ENCODE peak calls at places on chromosomes 13 and 19, in four cellular contexts. One of them, this sample, is unnamed.

GRCh38 chr19:45368737-45369340 is 1.5 kb downstream of the ERCC2 start:
- DNase-seq in esophagus muscularis mucosa: no peak
- DNase-seq in tibial nerve: no peak
- DNase-seq in fibroblast of pulmonary artery: no peak
- DNase-seq in this sample: no peak

GRCh38 chr13:51585696-51586095 is 1.4 kb downstream of the WDFY2 start:
- DNase-seq in esophagus muscularis mucosa: no peak
- DNase-seq in tibial nerve: no peak
- DNase-seq in fibroblast of pulmonary artery: peak; percentile 39
- DNase-seq in this sample: no peak

GRCh38 chr13:43664700-43665191 is 122.0 kb downstream of the ENOX1 start:
- DNase-seq in esophagus muscularis mucosa: no peak
- DNase-seq in tibial nerve: no peak
- DNase-seq in fibroblast of pulmonary artery: peak; percentile 70
- DNase-seq in this sample: no peak

GRCh38 chr19:35560677-35561076 is 2.8 kb downstream of the ATP4A start:
- DNase-seq in tibial nerve: no peak
- DNase-seq in esophagus muscularis mucosa: no peak
- DNase-seq in fibroblast of pulmonary artery: no peak
- DNase-seq in this sample: no peak

GRCh38 chr13:71218960-71219359 is 648.0 kb downstream of the DACH1 start:
- DNase-seq in tibial nerve: no peak
- DNase-seq in fibroblast of pulmonary artery: no peak
- DNase-seq in esophagus muscularis mucosa: no peak
- DNase-seq in this sample: no peak

GRCh38 chr19:55116232-55117062 is 990 bp downstream of the PPP1R12C start:
- DNase-seq in esophagus muscularis mucosa: peak; percentile 94
- DNase-seq in tibial nerve: peak; percentile 67
- DNase-seq in fibroblast of pulmonary artery: peak; percentile 71
- DNase-seq in this sample: no peak

GRCh38 chr19:58361900-58362271 is 665 bp downstream of the ZNF497 start:
- DNase-seq in fibroblast of pulmonary artery: peak; percentile 55
- DNase-seq in tibial nerve: no peak
- DNase-seq in esophagus muscularis mucosa: no peak
- DNase-seq in this sample: no peak

GRCh38 chr13:59424661-59425060 is 739.1 kb downstream of the DIAPH3 start:
- DNase-seq in fibroblast of pulmonary artery: peak; percentile 40
- DNase-seq in tibial nerve: no peak
- DNase-seq in esophagus muscularis mucosa: no peak
- DNase-seq in this sample: no peak

GRCh38 chr13:77034883-77035282 is 7.9 kb upstream of the FBXL3 start:
- DNase-seq in fibroblast of pulmonary artery: peak; percentile 29
- DNase-seq in tibial nerve: no peak
- DNase-seq in esophagus muscularis mucosa: no peak
- DNase-seq in this sample: no peak

GRCh38 chr13:39688699-39689405 is 33.4 kb downstream of the COG6 start:
- DNase-seq in esophagus muscularis mucosa: no peak
- DNase-seq in fibroblast of pulmonary artery: peak; percentile 13
- DNase-seq in tibial nerve: no peak
- DNase-seq in this sample: no peak

GRCh38 chr13:49499889-49500660 is 4.3 kb downstream of the PHF11 start:
- DNase-seq in tibial nerve: no peak
- DNase-seq in esophagus muscularis mucosa: no peak
- DNase-seq in fibroblast of pulmonary artery: peak; percentile 58
- DNase-seq in this sample: no peak

GRCh38 chr19:42206871-42207755 is 10.4 kb downstream of the DEDD2 start:
- DNase-seq in tibial nerve: no peak
- DNase-seq in fibroblast of pulmonary artery: no peak
- DNase-seq in esophagus muscularis mucosa: no peak
- DNase-seq in this sample: no peak

GRCh38 chr19:15265849-15266248 is 33.6 kb upstream of the EPHX3 start:
- DNase-seq in esophagus muscularis mucosa: peak; percentile 96
- DNase-seq in fibroblast of pulmonary artery: peak; percentile 98
- DNase-seq in tibial nerve: peak; percentile 82
- DNase-seq in this sample: no peak

GRCh38 chr13:23950736-23951510 is 53.6 kb upstream of the C1QTNF9B start:
- DNase-seq in esophagus muscularis mucosa: no peak
- DNase-seq in tibial nerve: no peak
- DNase-seq in fibroblast of pulmonary artery: no peak
- DNase-seq in this sample: no peak

GRCh38 chr19:40742477-40742876 is 7.8 kb downstream of the ACTMAP start:
- DNase-seq in fibroblast of pulmonary artery: no peak
- DNase-seq in tibial nerve: no peak
- DNase-seq in esophagus muscularis mucosa: no peak
- DNase-seq in this sample: no peak

GRCh38 chr19:13350761-13351160 is 155.5 kb downstream of the CACNA1A start:
- DNase-seq in tibial nerve: no peak
- DNase-seq in fibroblast of pulmonary artery: no peak
- DNase-seq in esophagus muscularis mucosa: no peak
- DNase-seq in this sample: no peak

GRCh38 chr13:41074523-41074922 is 13.2 kb downstream of the WBP4 start:
- DNase-seq in esophagus muscularis mucosa: no peak
- DNase-seq in tibial nerve: no peak
- DNase-seq in fibroblast of pulmonary artery: no peak
- DNase-seq in this sample: no peak

GRCh38 chr13:93729383-93729782 is 502.8 kb downstream of the GPC6 start:
- DNase-seq in tibial nerve: no peak
- DNase-seq in fibroblast of pulmonary artery: no peak
- DNase-seq in esophagus muscularis mucosa: no peak
- DNase-seq in this sample: no peak

GRCh38 chr13:66077286-66077685 is 1152.8 kb downstream of the PCDH9 start:
- DNase-seq in tibial nerve: no peak
- DNase-seq in esophagus muscularis mucosa: no peak
- DNase-seq in fibroblast of pulmonary artery: no peak
- DNase-seq in this sample: no peak

GRCh38 chr19:41327499-41328156 is 17.7 kb downstream of the CCDC97 start:
- DNase-seq in fibroblast of pulmonary artery: peak; percentile 39
- DNase-seq in tibial nerve: no peak
- DNase-seq in esophagus muscularis mucosa: no peak
- DNase-seq in this sample: no peak

GRCh38 chr13:73394066-73394465 is 335.3 kb downstream of the KLF5 start:
- DNase-seq in fibroblast of pulmonary artery: no peak
- DNase-seq in tibial nerve: no peak
- DNase-seq in esophagus muscularis mucosa: no peak
- DNase-seq in this sample: no peak

GRCh38 chr13:107835339-107836018 is 379.9 kb downstream of the LIG4 start:
- DNase-seq in esophagus muscularis mucosa: no peak
- DNase-seq in fibroblast of pulmonary artery: peak; percentile 52
- DNase-seq in tibial nerve: no peak
- DNase-seq in this sample: no peak

GRCh38 chr13:113777311-113778260 is 18.6 kb downstream of the TMEM255B start:
- DNase-seq in fibroblast of pulmonary artery: peak; percentile 49
- DNase-seq in tibial nerve: no peak
- DNase-seq in esophagus muscularis mucosa: no peak
- DNase-seq in this sample: peak; percentile 71

GRCh38 chr19:15250635-15250993 is 18.4 kb upstream of the EPHX3 start:
- DNase-seq in fibroblast of pulmonary artery: no peak
- DNase-seq in esophagus muscularis mucosa: no peak
- DNase-seq in tibial nerve: no peak
- DNase-seq in this sample: no peak

GRCh38 chr13:97834255-97834654 is 119.2 kb upstream of the IPO5 start:
- DNase-seq in fibroblast of pulmonary artery: no peak
- DNase-seq in esophagus muscularis mucosa: no peak
- DNase-seq in tibial nerve: no peak
- DNase-seq in this sample: no peak

GRCh38 chr19:17931532-17932191 is 1.2 kb upstream of the CCDC124 start:
- DNase-seq in fibroblast of pulmonary artery: peak; percentile 23
- DNase-seq in tibial nerve: no peak
- DNase-seq in esophagus muscularis mucosa: no peak
- DNase-seq in this sample: no peak

GRCh38 chr19:21396893-21397572 is at the start of gene ZNF493:
- DNase-seq in tibial nerve: peak; percentile 99
- DNase-seq in esophagus muscularis mucosa: peak; percentile 98
- DNase-seq in fibroblast of pulmonary artery: peak; percentile 96
- DNase-seq in this sample: peak; percentile 88

GRCh38 chr13:83449666-83450395 is 432.4 kb downstream of the SLITRK1 start:
- DNase-seq in tibial nerve: no peak
- DNase-seq in fibroblast of pulmonary artery: peak; percentile 50
- DNase-seq in esophagus muscularis mucosa: no peak
- DNase-seq in this sample: no peak

GRCh38 chr19:16605552-16605951 is 22.5 kb downstream of the MED26 start:
- DNase-seq in tibial nerve: no peak
- DNase-seq in esophagus muscularis mucosa: no peak
- DNase-seq in fibroblast of pulmonary artery: no peak
- DNase-seq in this sample: no peak

DNA sequence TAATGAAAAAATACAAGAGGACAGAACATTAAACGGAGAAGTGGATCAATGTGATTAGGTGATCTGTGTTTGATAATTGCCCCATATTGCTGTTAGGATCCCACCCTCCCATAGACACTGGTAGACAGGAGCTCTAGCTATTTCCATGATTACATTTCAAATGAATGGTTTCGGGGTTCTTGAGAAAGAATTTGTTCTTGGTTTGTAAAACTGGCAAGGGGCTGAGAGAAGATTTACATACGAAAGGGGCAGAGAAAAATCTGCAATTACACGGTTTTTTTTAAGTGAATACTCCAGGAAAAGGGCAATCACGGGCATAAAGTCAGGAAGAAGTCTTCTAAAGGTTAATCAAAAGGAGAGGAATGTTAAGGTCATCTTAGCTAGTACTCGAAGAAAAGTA is 2125.7 kb upstream of the PCDH20 start:
- DNase-seq in fibroblast of pulmonary artery: no peak
- DNase-seq in esophagus muscularis mucosa: no peak
- DNase-seq in tibial nerve: no peak
- DNase-seq in this sample: no peak
- TF ChIP-seq CTCF in fibroblast of pulmonary artery: no peak
- TF ChIP-seq CTCF in esophagus muscularis mucosa: no peak
- TF ChIP-seq CTCF in tibial nerve: no peak
- TF ChIP-seq CTCF in this sample: no peak

GRCh38 chr19:6551607-6552450 is 21.0 kb downstream of the TNFSF9 start:
- DNase-seq in fibroblast of pulmonary artery: no peak
- DNase-seq in tibial nerve: no peak
- DNase-seq in esophagus muscularis mucosa: no peak
- DNase-seq in this sample: no peak
- TF ChIP-seq CTCF in fibroblast of pulmonary artery: no peak
- TF ChIP-seq CTCF in tibial nerve: no peak
- TF ChIP-seq CTCF in esophagus muscularis mucosa: no peak
- TF ChIP-seq CTCF in this sample: no peak

GRCh38 chr19:46514589-46515289 is 19.1 kb upstream of the PNMA8B start:
- DNase-seq in fibroblast of pulmonary artery: no peak
- DNase-seq in tibial nerve: no peak
- DNase-seq in esophagus muscularis mucosa: no peak
- DNase-seq in this sample: no peak
- TF ChIP-seq CTCF in fibroblast of pulmonary artery: no peak
- TF ChIP-seq CTCF in tibial nerve: no peak
- TF ChIP-seq CTCF in esophagus muscularis mucosa: no peak
- TF ChIP-seq CTCF in this sample: no peak

DNA sequence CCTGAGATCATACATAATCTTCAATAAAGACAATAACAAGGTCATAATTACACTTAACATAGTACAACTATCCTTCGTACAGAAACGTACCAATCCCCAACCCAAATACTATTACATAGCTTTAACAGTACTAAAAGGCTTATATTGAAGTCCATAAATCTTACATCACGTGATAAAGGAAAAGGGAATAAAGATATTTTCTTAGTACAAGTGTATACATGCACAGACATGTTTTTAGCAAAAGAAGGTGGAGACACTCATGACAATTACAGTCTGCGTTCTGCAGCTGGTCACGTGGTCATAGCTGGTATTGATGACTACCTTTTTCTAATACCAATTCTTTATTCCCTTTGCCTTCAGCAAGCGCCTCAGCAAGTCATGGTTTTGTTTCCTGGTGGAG is 464.5 kb upstream of the SLITRK5 start:
- DNase-seq in fibroblast of pulmonary artery: no peak
- DNase-seq in esophagus muscularis mucosa: no peak
- DNase-seq in tibial nerve: no peak
- DNase-seq in this sample: no peak
- TF ChIP-seq CTCF in fibroblast of pulmonary artery: no peak
- TF ChIP-seq CTCF in esophagus muscularis mucosa: no peak
- TF ChIP-seq CTCF in tibial nerve: no peak
- TF ChIP-seq CTCF in this sample: no peak

GRCh38 chr19:8397746-8398721 is 7.9 kb downstream of the RAB11B start:
- DNase-seq in fibroblast of pulmonary artery: no peak
- DNase-seq in esophagus muscularis mucosa: no peak
- DNase-seq in tibial nerve: no peak
- DNase-seq in this sample: no peak

GRCh38 chr19:8396185-8396562 is 6.0 kb downstream of the RAB11B start:
- DNase-seq in tibial nerve: no peak
- DNase-seq in fibroblast of pulmonary artery: no peak
- DNase-seq in esophagus muscularis mucosa: no peak
- DNase-seq in this sample: no peak

GRCh38 chr19:8395621-8396082 is 5.5 kb downstream of the RAB11B start:
- DNase-seq in fibroblast of pulmonary artery: no peak
- DNase-seq in tibial nerve: no peak
- DNase-seq in esophagus muscularis mucosa: no peak
- DNase-seq in this sample: no peak

GRCh38 chr19:8397291-8397690 is 7.1 kb downstream of the RAB11B start:
- DNase-seq in tibial nerve: no peak
- DNase-seq in fibroblast of pulmonary artery: no peak
- DNase-seq in esophagus muscularis mucosa: no peak
- DNase-seq in this sample: no peak

DNA sequence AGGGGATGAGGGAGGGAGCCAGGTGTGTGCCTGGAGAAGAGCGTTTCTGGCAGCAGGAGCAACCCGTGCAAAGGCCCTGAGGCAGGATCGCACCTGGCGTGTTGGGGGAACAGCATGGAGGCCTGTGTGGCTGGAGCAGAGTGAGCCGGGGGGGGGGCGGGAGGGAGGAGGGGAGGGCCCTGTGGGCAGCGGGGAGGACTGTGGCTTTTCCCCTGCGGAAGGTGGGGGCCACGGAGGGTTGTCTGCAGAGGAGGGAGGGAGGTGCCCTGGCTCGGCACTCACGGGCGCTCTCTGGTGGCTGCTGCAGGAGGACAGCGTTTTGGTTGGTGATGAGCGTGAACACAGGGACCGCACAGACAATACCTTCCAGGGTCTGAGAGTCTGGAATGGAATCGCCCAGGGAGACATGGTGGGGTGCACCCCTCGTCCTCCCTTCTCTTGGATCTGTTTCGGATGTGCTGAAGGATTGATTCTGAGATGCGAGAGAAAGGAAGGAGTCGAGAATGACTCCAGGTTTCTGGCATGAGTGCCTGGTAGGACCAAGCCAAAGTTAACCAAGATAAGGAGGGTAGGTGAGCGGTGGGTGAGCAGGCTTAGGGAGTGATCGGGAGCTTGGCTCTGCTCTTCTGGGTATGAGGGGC is 6.5 kb downstream of the RAB11B start:
- DNase-seq in esophagus muscularis mucosa: no peak
- DNase-seq in fibroblast of pulmonary artery: peak; percentile 69
- DNase-seq in tibial nerve: peak; percentile 43
- DNase-seq in this sample: peak; percentile 68
- TF ChIP-seq CTCF in esophagus muscularis mucosa: peak; percentile 67
- TF ChIP-seq CTCF in fibroblast of pulmonary artery: peak; percentile 73
- TF ChIP-seq CTCF in tibial nerve: peak; percentile 61
- TF ChIP-seq CTCF in this sample: no peak

GRCh38 chr13:79427265-79427664 is 21.2 kb upstream of the RBM26 start:
- DNase-seq in esophagus muscularis mucosa: no peak
- DNase-seq in fibroblast of pulmonary artery: no peak
- DNase-seq in tibial nerve: no peak
- DNase-seq in this sample: no peak

GRCh38 chr13:79423340-79423739 is 17.3 kb upstream of the RBM26 start:
- DNase-seq in esophagus muscularis mucosa: no peak
- DNase-seq in fibroblast of pulmonary artery: no peak
- DNase-seq in tibial nerve: no peak
- DNase-seq in this sample: no peak

GRCh38 chr13:79429309-79429708 is 23.3 kb upstream of the RBM26 start:
- DNase-seq in fibroblast of pulmonary artery: no peak
- DNase-seq in esophagus muscularis mucosa: no peak
- DNase-seq in tibial nerve: no peak
- DNase-seq in this sample: no peak

GRCh38 chr13:79423801-79424642 is 18.0 kb upstream of the RBM26 start:
- DNase-seq in tibial nerve: no peak
- DNase-seq in fibroblast of pulmonary artery: peak; percentile 80
- DNase-seq in esophagus muscularis mucosa: no peak
- DNase-seq in this sample: no peak
- TF ChIP-seq CTCF in tibial nerve: peak; percentile 62
- TF ChIP-seq CTCF in fibroblast of pulmonary artery: peak; percentile 61
- TF ChIP-seq CTCF in esophagus muscularis mucosa: peak; percentile 77
- TF ChIP-seq CTCF in this sample: peak; percentile 84